ENCODE peak calls at places on chromosome 18, in six cellular contexts. R, Y, V, S, D and W are unnamed samples.

GRCh38 chr18:62925031-62925688 is 209.8 kb downstream of the PHLPP1 start:
- DNase-seq in R (no peak), Y (no peak), V (peak; percentile 41), S (no peak), D (no peak), W (peak; percentile 28)

GRCh38 chr18:34767601-34768027 is 57.5 kb downstream of the DTNA start:
- DNase-seq in R (peak; percentile 71), Y (no peak), V (peak; percentile 88), S (no peak), D (no peak), W (peak; percentile 96)

GRCh38 chr18:46321954-46322353 is 217.8 kb downstream of the HAUS1 start:
- DNase-seq in R (no peak), Y (no peak), V (no peak), S (no peak), D (no peak), W (no peak)

GRCh38 chr18:24413148-24413547 is 13.3 kb upstream of the IMPACT start:
- DNase-seq in R (no peak), Y (no peak), V (no peak), S (no peak), D (no peak), W (peak; percentile 53)

GRCh38 chr18:5527603-5528002 is 16.2 kb downstream of the EPB41L3 start:
- DNase-seq in R (peak; percentile 52), Y (no peak), V (peak; percentile 89), S (no peak), D (no peak), W (peak; percentile 35)

GRCh38 chr18:48529796-48530195 is 9.0 kb upstream of the CTIF start:
- DNase-seq in R (peak; percentile 71), Y (no peak), V (peak; percentile 71), S (no peak), D (no peak), W (peak; percentile 84)

GRCh38 chr18:78875268-78875997 is 104.2 kb upstream of the SALL3 start:
- DNase-seq in R (no peak), Y (no peak), V (no peak), S (peak; percentile 52), D (no peak), W (no peak)

GRCh38 chr18:46398005-46398404 is 259.0 kb downstream of the LOXHD1 start:
- DNase-seq in R (no peak), Y (no peak), V (no peak), S (no peak), D (no peak), W (no peak)

GRCh38 chr18:79615586-79615985 is 64.0 kb upstream of the CTDP1 start:
- DNase-seq in R (no peak), Y (no peak), V (no peak), S (no peak), D (no peak), W (no peak)

GRCh38 chr18:49560277-49561126 is 1.4 kb upstream of the LIPG start:
- DNase-seq in R (no peak), Y (no peak), V (no peak), S (peak; percentile 62), D (peak; percentile 70), W (no peak)

GRCh38 chr18:45606007-45606406 is 9.3 kb upstream of the SLC14A2 start:
- DNase-seq in R (no peak), Y (no peak), V (no peak), S (no peak), D (no peak), W (no peak)

GRCh38 chr18:69908838-69909237 is 38.8 kb downstream of the CD226 start:
- DNase-seq in R (no peak), Y (no peak), V (no peak), S (no peak), D (no peak), W (no peak)

GRCh38 chr18:69900941-69901340 is 46.7 kb downstream of the CD226 start:
- DNase-seq in R (no peak), Y (no peak), V (no peak), S (no peak), D (no peak), W (no peak)

GRCh38 chr18:69906765-69907164 is 40.9 kb downstream of the CD226 start:
- DNase-seq in R (no peak), Y (no peak), V (no peak), S (no peak), D (no peak), W (no peak)
- TF ChIP-seq CTCF in R (no peak), Y (no peak), V (no peak), S (no peak), D (no peak), W (no peak)

DNA sequence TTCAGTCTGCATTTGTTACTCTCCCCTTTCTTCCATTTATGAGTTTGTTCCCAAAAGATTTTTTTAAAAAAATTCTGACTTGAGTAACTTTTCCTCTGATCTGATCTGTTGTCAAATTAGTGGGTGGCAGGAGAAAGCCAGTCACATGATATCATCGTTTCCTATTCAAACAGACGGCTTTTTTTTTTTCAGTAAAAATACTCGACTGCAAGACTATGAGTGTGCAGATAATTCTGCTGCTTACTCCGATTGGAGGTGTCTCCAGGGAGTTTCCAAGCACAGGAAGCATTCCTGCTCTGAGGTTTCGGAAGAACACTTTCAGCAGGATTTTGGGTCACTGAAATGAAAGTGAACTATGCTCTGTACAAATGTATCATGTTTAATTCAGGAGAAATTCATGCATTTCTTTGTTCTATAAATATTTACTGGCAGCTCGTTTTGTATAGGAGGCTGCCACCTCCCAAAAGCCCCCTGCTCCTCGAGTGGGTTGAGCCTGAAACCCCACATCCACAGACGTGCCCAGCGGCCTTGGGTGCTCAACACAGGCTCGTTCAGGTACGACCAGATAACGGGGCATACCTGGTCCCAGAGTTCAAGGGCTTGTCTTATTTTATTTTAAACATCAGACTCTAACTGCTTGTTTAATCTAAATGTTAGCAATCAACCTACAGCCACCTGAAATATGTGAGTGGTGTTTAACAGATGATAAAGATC is 126.9 kb upstream of the ZNF516 start:
- DNase-seq in R (no peak), Y (no peak), V (peak; percentile 31), S (no peak), D (no peak), W (peak; percentile 43)
- H3K4me3 ChIP-seq in R (no peak overlapping the region), Y (no peak overlapping the region), V (no peak overlapping the region), S (no peak overlapping the region), D (peak overlapping the region; percentile 27), W (peak overlapping the region; percentile 55)

DNA sequence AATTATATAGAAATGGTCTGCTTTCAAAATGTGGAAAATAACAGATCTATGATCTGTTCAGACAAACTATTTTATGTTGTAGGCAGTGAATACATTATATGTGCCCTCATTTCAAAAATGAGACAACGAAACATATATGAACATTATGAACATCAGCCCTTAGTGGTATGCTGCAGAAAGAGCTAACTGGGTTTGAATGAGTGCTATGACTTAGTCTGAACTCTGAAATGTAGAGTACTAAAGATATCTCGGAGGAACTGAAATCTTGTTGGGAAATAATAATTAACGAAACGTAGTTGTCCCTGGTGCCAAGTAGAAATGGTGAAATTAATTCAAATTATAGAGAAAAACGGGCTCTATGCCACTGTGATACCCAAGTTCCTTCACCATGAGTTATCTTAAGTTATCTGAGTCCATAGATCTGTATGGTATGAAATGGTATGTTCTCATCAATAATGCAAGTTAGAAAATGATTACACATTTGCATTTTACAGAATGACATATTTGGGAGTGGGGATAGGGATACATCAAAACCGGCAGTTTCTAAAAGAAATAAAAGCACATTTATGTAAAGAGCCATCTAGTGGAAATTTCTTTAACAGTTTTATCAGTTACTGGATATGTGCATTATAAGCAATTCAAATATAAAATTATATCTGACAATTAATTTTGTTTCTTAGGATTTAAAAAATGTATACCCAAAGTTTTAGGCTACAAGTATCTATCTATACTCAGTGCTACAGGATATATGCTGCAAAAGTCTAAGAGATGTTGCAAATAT is 26.7 kb downstream of the STARD6 start:
- DNase-seq in R (no peak), Y (no peak), V (no peak), S (no peak), D (no peak), W (peak; percentile 2)
- TF ChIP-seq CTCF in R (peak; percentile 5), Y (no peak), V (no peak), S (no peak), D (peak; percentile 18), W (no peak)

DNA sequence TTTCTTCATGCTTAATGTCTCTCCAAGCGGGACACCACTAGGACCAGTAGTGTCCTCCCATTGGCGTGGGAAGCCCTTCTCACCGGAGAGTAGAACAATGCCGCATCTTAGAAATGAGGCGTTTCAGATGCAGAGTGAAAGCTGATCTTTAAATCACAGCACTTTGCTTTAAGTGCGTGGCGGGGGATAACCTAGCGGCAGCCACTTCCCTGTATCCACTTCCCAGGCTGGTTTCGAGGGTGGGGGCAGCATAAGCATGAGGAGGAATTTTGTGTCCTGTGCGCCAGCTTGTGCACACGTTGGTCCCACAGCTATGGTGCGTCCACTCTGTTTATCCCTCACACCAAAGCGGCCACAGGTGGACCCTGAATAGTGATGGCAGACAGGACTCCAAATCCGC is 63.1 kb downstream of the MBP start:
- DNase-seq in R (no peak), Y (no peak), V (no peak), S (no peak), D (no peak), W (no peak)
- H3K4me3 ChIP-seq in R (no peak overlapping the region), Y (no peak overlapping the region), V (no peak overlapping the region), S (no peak overlapping the region), D (no peak overlapping the region), W (no peak overlapping the region)

DNA sequence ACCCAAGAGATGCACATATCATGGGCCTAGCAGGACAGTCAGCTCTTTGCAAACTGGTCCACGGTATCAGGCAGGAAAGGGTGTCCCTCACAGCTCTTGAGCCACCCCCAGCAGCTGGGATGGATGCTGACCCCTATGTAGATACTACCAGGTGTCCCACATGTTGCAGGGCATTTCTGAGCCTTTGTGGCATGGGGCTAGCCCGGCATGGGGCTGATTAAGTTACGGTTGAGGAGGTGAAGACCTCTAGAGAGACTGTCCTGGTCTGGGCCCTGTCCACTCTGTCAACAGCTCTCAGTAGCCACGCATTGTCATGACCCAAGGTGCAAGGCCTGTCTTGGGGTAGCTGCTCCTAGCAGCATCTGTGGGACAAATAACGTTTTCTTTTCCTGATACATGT is 6.7 kb downstream of the LDLRAD4 start:
- DNase-seq in R (no peak), Y (no peak), V (no peak), S (no peak), D (no peak), W (no peak)
- TF ChIP-seq CTCF in R (no peak), Y (no peak), V (no peak), S (no peak), D (no peak), W (no peak)